ENCODE peak calls at places on chromosomes 1 and 21, in nine cellular contexts. T is RPMI7951; P is lung microvascular endothelial cell; C is left ventricle myocardium inferior; M is IMR-90; F is MM.1S; A is T-helper 1 cell; K is iris pigment epithelial cell; Q is stimulated activated CD8-positive, alpha-beta memory T cell treated with anti-CD3 and anti-CD28 coated beads, Interleukin-12 subunit alpha, Interleukin-12 subunit beta, amount 100 ng/mL, for 4 hours. G is an unnamed sample.

GRCh38 chr1:116449578-116449977 is 76.5 kb downstream of the ATP1A1 start:
- DNase-seq in T (no peak), P (no peak), C (no peak), M (no peak), F (no peak), A (no peak), K (no peak), Q (no peak), G (no peak)

GRCh38 chr1:186978596-186979556 is 150.1 kb downstream of the PLA2G4A start:
- DNase-seq in T (no peak), P (peak), C (no peak), M (no peak), F (no peak), A (no peak), K (no peak), Q (no peak), G (no peak)

GRCh38 chr1:223726380-223727001 is 14.2 kb downstream of the CAPN2 start:
- DNase-seq in T (peak), P (peak), C (peak), M (peak), F (peak), A (peak), K (peak), Q (peak), G (peak)

GRCh38 chr1:238252033-238252802 is 361.5 kb upstream of the ZP4 start:
- DNase-seq in T (peak), P (peak), C (peak), M (peak), F (peak), A (peak), K (peak), Q (no peak), G (peak)

GRCh38 chr21:33367309-33367973 is 35.8 kb upstream of the IFNGR2 start:
- DNase-seq in T (no peak), P (no peak), C (no peak), M (no peak), F (no peak), A (peak), K (no peak), Q (no peak), G (no peak)

GRCh38 chr1:153945131-153945794 is 1.3 kb downstream of the DENND4B start:
- DNase-seq in T (peak), P (peak), C (peak), M (peak), F (peak), A (peak), K (peak), Q (peak), G (no peak)

GRCh38 chr21:27647921-27648320 is 681.0 kb upstream of the ADAMTS5 start:
- DNase-seq in T (peak), P (no peak), C (no peak), M (no peak), F (no peak), A (no peak), K (peak), Q (no peak), G (no peak)

GRCh38 chr1:85427844-85428243 is 37.1 kb downstream of the DDAH1 start:
- DNase-seq in T (no peak), P (no peak), C (no peak), M (no peak), F (no peak), A (no peak), K (no peak), Q (no peak), G (no peak)

GRCh38 chr1:173916667-173917066 is 460 bp downstream of the SERPINC1 start:
- DNase-seq in T (no peak), P (no peak), C (no peak), M (no peak), F (no peak), A (no peak), K (no peak), Q (no peak), G (no peak)

G was measured in NCI-H226.